ENCODE peak calls at places on chromosomes 12 and 14, in five cellular contexts. Q is fibroblast of pulmonary artery, W is H54, D is WERI-Rb-1, H is iPS DF 6.9. C is an unnamed sample.

GRCh38 chr14:88613552-88614010 is 50.7 kb downstream of the ZC3H14 start:
- DNase-seq in W (no peak), D (no peak), Q (peak; percentile 44), H (no peak), C (no peak)

GRCh38 chr12:128657378-128657777 is 166.4 kb downstream of the SLC15A4 start:
- DNase-seq in H (no peak), D (no peak), Q (no peak), W (no peak), C (no peak)

GRCh38 chr12:55742719-55743130 is at the start of gene GDF11:
- DNase-seq in W (peak; percentile 92), D (peak; percentile 89), Q (peak; percentile 75), H (no peak), C (peak; percentile 77)

GRCh38 chr12:122013792-122014590 is 7.7 kb upstream of the BCL7A start:
- DNase-seq in H (no peak), Q (no peak), W (no peak), D (no peak), C (no peak)

GRCh38 chr14:52906141-52906601 is 44.7 kb downstream of the FERMT2 start:
- DNase-seq in Q (peak; percentile 85), W (no peak), D (no peak), H (no peak), C (no peak)

GRCh38 chr14:54564799-54565235 is 2.1 kb upstream of the SAMD4A start:
- DNase-seq in D (peak; percentile 11), H (no peak), Q (peak; percentile 78), W (no peak), C (no peak)

GRCh38 chr12:20492251-20492728 is 124.0 kb downstream of the PDE3A start:
- DNase-seq in W (peak; percentile 25), H (no peak), D (no peak), Q (peak; percentile 63), C (no peak)

GRCh38 chr12:41190360-41190759 is 2.2 kb downstream of the PDZRN4 start:
- DNase-seq in Q (peak; percentile 3), H (no peak), W (no peak), D (peak; percentile 33), C (no peak)

GRCh38 chr12:49027846-49028245 is 9.3 kb upstream of the PRKAG1 start:
- DNase-seq in W (no peak), D (no peak), H (no peak), Q (no peak), C (no peak)

GRCh38 chr12:2163172-2163927 is 110.6 kb downstream of the CACNA1C start:
- DNase-seq in D (no peak), Q (peak; percentile 96), W (peak; percentile 54), H (no peak), C (no peak)

GRCh38 chr14:104702673-104703072 is 13.3 kb downstream of the INF2 start:
- DNase-seq in W (no peak), D (no peak), H (no peak), Q (no peak), C (no peak)

GRCh38 chr12:102172436-102172835 is 25.2 kb downstream of the PMCH start:
- DNase-seq in D (no peak), Q (peak; percentile 88), W (no peak), H (no peak), C (no peak)

GRCh38 chr12:45244561-45245348 is 28.9 kb downstream of the ANO6 start:
- DNase-seq in Q (peak; percentile 52), W (no peak), H (no peak), D (no peak), C (no peak)

GRCh38 chr12:93311827-93312226 is 65.9 kb upstream of the NUDT4 start:
- DNase-seq in Q (no peak), H (no peak), D (no peak), W (no peak), C (no peak)

GRCh38 chr14:87149583-87150354 is 843.2 kb downstream of the GALC start:
- DNase-seq in D (no peak), W (no peak), H (peak; percentile 78), Q (peak; percentile 1), C (no peak)

GRCh38 chr12:89231686-89232085 is 120.6 kb downstream of the DUSP6 start:
- DNase-seq in W (no peak), D (no peak), H (no peak), Q (no peak), C (no peak)

GRCh38 chr12:10169094-10169493 is 2.8 kb downstream of the OLR1 start:
- DNase-seq in D (no peak), H (no peak), Q (no peak), W (no peak), C (no peak)

GRCh38 chr12:15152864-15153263 is 68.4 kb downstream of the RERG start:
- DNase-seq in H (no peak), Q (peak; percentile 60), W (no peak), D (no peak), C (no peak)

GRCh38 chr12:110245278-110245868 is 35.7 kb upstream of the ATP2A2 start:
- DNase-seq in D (no peak), W (no peak), Q (no peak), H (peak; percentile 29), C (peak; percentile 39)

GRCh38 chr14:77076118-77076631 is 21.9 kb upstream of the CIPC start:
- DNase-seq in W (no peak), H (no peak), Q (peak; percentile 98), D (no peak), C (no peak)

GRCh38 chr12:28248555-28249127 is 58.4 kb downstream of the CCDC91 start:
- DNase-seq in W (no peak), D (no peak), H (no peak), Q (no peak), C (no peak)

GRCh38 chr12:132312516-132312915 is 16.9 kb downstream of the GALNT9 start:
- DNase-seq in D (no peak), W (no peak), H (no peak), Q (no peak), C (no peak)

GRCh38 chr14:24135584-24135833 is 485 bp upstream of the PSME1 start:
- DNase-seq in W (no peak), Q (no peak), H (no peak), D (no peak), C (no peak)

GRCh38 chr12:42125372-42125767 is 19.3 kb downstream of the GXYLT1 start:
- DNase-seq in Q (no peak), D (no peak), H (no peak), W (no peak), C (no peak)

GRCh38 chr14:103393078-103393477 is 7.9 kb downstream of the MARK3 start:
- DNase-seq in H (no peak), D (no peak), W (no peak), Q (no peak), C (no peak)

GRCh38 chr12:99128246-99128645 is 483.2 kb downstream of the APAF1 start:
- DNase-seq in D (no peak), H (no peak), W (no peak), Q (no peak), C (no peak)